ENCODE peak calls at places on chromosomes 13 and 19, in eight cellular contexts. One of them, this sample, is unnamed.

GRCh38 chr13:44267966-44268365 is 105.7 kb upstream of the SERP2 start:
- DNase-seq in foreskin fibroblast: peak; percentile 66
- DNase-seq in dorsolateral prefrontal cortex: no peak
- DNase-seq in lung: no peak
- DNase-seq in SJSA1: peak; percentile 32
- DNase-seq in pancreas: no peak
- DNase-seq in tibial nerve: no peak
- DNase-seq in AG10803: peak; percentile 91
- DNase-seq in this sample: peak; percentile 36

GRCh38 chr19:2636897-2637683 is 65.4 kb downstream of the GNG7 start:
- DNase-seq in foreskin fibroblast: peak; percentile 74
- DNase-seq in dorsolateral prefrontal cortex: peak; percentile 68
- DNase-seq in lung: peak; percentile 74
- DNase-seq in SJSA1: peak; percentile 37
- DNase-seq in pancreas: peak; percentile 72
- DNase-seq in tibial nerve: peak; percentile 57
- DNase-seq in AG10803: peak; percentile 27
- DNase-seq in this sample: no peak

GRCh38 chr13:42707003-42707402 is 74.4 kb upstream of the FAM216B start:
- DNase-seq in foreskin fibroblast: peak; percentile 41
- DNase-seq in dorsolateral prefrontal cortex: no peak
- DNase-seq in lung: no peak
- DNase-seq in SJSA1: no peak
- DNase-seq in pancreas: no peak
- DNase-seq in tibial nerve: no peak
- DNase-seq in AG10803: peak; percentile 48
- DNase-seq in this sample: no peak

GRCh38 chr19:2290441-2291184 is 8.6 kb upstream of the PEAK3 start:
- DNase-seq in foreskin fibroblast: peak; percentile 28
- DNase-seq in dorsolateral prefrontal cortex: no peak
- DNase-seq in lung: no peak
- DNase-seq in SJSA1: no peak
- DNase-seq in pancreas: no peak
- DNase-seq in tibial nerve: no peak
- DNase-seq in AG10803: no peak
- DNase-seq in this sample: no peak

GRCh38 chr13:107202371-107203023 is 634.6 kb upstream of the ARGLU1 start:
- DNase-seq in foreskin fibroblast: no peak
- DNase-seq in dorsolateral prefrontal cortex: no peak
- DNase-seq in lung: peak; percentile 37
- DNase-seq in SJSA1: no peak
- DNase-seq in pancreas: no peak
- DNase-seq in tibial nerve: no peak
- DNase-seq in AG10803: peak; percentile 7
- DNase-seq in this sample: no peak

GRCh38 chr13:33454844-33455256 is 169.3 kb upstream of the STARD13 start:
- DNase-seq in foreskin fibroblast: peak; percentile 86
- DNase-seq in dorsolateral prefrontal cortex: no peak
- DNase-seq in lung: no peak
- DNase-seq in SJSA1: no peak
- DNase-seq in pancreas: no peak
- DNase-seq in tibial nerve: no peak
- DNase-seq in AG10803: peak; percentile 93
- DNase-seq in this sample: no peak

GRCh38 chr19:38193445-38193844 is 30.6 kb downstream of the DPF1 start:
- DNase-seq in foreskin fibroblast: no peak
- DNase-seq in dorsolateral prefrontal cortex: no peak
- DNase-seq in lung: no peak
- DNase-seq in SJSA1: no peak
- DNase-seq in pancreas: no peak
- DNase-seq in tibial nerve: no peak
- DNase-seq in AG10803: no peak
- DNase-seq in this sample: no peak

GRCh38 chr13:29457299-29457698 is 138.2 kb downstream of the SLC7A1 start:
- DNase-seq in foreskin fibroblast: peak; percentile 84
- DNase-seq in dorsolateral prefrontal cortex: no peak
- DNase-seq in lung: no peak
- DNase-seq in SJSA1: peak; percentile 83
- DNase-seq in pancreas: no peak
- DNase-seq in tibial nerve: no peak
- DNase-seq in AG10803: peak; percentile 92
- DNase-seq in this sample: no peak

GRCh38 chr19:19074172-19074905 is 10.5 kb downstream of the SLC25A42 start:
- DNase-seq in foreskin fibroblast: peak; percentile 16
- DNase-seq in dorsolateral prefrontal cortex: no peak
- DNase-seq in lung: no peak
- DNase-seq in SJSA1: no peak
- DNase-seq in pancreas: no peak
- DNase-seq in tibial nerve: no peak
- DNase-seq in AG10803: no peak
- DNase-seq in this sample: no peak

GRCh38 chr13:98717256-98717655 is 35.2 kb downstream of the SLC15A1 start:
- DNase-seq in foreskin fibroblast: no peak
- DNase-seq in dorsolateral prefrontal cortex: no peak
- DNase-seq in lung: no peak
- DNase-seq in SJSA1: no peak
- DNase-seq in pancreas: no peak
- DNase-seq in tibial nerve: no peak
- DNase-seq in AG10803: no peak
- DNase-seq in this sample: no peak

GRCh38 chr19:52221831-52222375 is 32.1 kb downstream of the PPP2R1A start:
- DNase-seq in foreskin fibroblast: peak; percentile 42
- DNase-seq in dorsolateral prefrontal cortex: no peak
- DNase-seq in lung: no peak
- DNase-seq in SJSA1: no peak
- DNase-seq in pancreas: no peak
- DNase-seq in tibial nerve: no peak
- DNase-seq in AG10803: no peak
- DNase-seq in this sample: no peak

GRCh38 chr19:11538232-11539036 is at the start of gene CNN1:
- DNase-seq in foreskin fibroblast: peak; percentile 73
- DNase-seq in dorsolateral prefrontal cortex: no peak
- DNase-seq in lung: no peak
- DNase-seq in SJSA1: peak; percentile 74
- DNase-seq in pancreas: no peak
- DNase-seq in tibial nerve: peak; percentile 13
- DNase-seq in AG10803: peak; percentile 76
- DNase-seq in this sample: peak; percentile 74

DNA sequence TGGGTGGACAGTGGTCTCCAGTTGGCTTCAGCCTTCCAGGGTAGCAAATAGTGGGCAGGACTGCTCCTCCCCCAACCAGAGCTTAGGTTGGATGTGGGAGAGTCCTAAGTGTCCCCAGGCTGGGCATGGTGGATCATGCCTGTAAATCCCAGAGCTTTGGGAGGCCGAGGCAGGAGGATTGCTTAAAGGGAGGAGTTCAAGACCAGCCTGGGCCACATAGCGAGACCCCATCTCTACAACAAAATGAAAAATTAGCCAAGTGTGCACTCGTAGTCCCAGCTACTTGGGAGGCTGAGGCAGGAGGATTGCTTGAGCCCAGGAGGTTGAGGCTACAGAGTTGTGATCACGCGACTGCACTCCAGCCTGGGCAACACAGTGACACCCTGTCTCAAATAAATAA is 7.4 kb downstream of the RRAS start:
- DNase-seq in foreskin fibroblast: no peak
- DNase-seq in dorsolateral prefrontal cortex: no peak
- DNase-seq in lung: no peak
- DNase-seq in SJSA1: no peak
- DNase-seq in pancreas: no peak
- DNase-seq in tibial nerve: no peak
- DNase-seq in AG10803: no peak
- DNase-seq in this sample: no peak
- H3K4me3 ChIP-seq in foreskin fibroblast: no peak overlapping the region
- H3K4me3 ChIP-seq in dorsolateral prefrontal cortex: no peak overlapping the region
- H3K4me3 ChIP-seq in lung: no peak overlapping the region
- H3K4me3 ChIP-seq in SJSA1: no peak overlapping the region
- H3K4me3 ChIP-seq in pancreas: no peak overlapping the region
- H3K4me3 ChIP-seq in tibial nerve: no peak overlapping the region
- H3K4me3 ChIP-seq in AG10803: no peak overlapping the region
- H3K4me3 ChIP-seq in this sample: no peak overlapping the region

DNA sequence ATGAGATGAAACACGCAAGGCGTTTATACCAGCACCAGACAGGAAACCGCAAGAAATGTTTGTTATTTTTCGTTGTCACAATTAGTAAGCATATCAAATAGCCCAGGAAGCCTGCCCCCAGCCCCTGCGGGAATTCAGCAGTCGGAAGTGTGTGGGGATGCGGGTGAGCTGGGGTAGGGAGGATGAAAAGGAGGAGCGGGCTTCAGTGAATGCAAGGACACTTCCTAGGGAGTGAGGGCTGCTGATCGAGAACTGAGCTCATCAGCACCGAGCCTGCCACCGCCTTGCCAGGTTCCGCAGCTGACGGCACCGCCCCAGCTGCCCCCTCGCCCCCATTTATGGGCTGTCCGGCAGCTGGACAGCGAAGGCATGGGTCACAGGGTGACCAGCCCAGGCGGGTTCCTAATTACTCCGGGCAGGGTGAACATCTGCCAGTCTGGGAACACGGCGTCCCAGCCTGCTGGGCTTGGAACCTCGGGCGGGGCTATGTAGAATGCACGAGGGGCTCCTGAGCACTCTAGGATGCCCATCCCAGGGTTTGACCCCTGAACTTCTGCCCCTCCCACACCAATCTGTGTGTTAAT is 1.6 kb upstream of the BEST2 start:
- DNase-seq in foreskin fibroblast: peak; percentile 24
- DNase-seq in dorsolateral prefrontal cortex: no peak
- DNase-seq in lung: no peak
- DNase-seq in SJSA1: peak; percentile 33
- DNase-seq in pancreas: no peak
- DNase-seq in tibial nerve: no peak
- DNase-seq in AG10803: no peak
- DNase-seq in this sample: no peak
- H3K4me3 ChIP-seq in foreskin fibroblast: no peak overlapping the region
- H3K4me3 ChIP-seq in dorsolateral prefrontal cortex: no peak overlapping the region
- H3K4me3 ChIP-seq in lung: no peak overlapping the region
- H3K4me3 ChIP-seq in SJSA1: no peak overlapping the region
- H3K4me3 ChIP-seq in pancreas: no peak overlapping the region
- H3K4me3 ChIP-seq in tibial nerve: no peak overlapping the region
- H3K4me3 ChIP-seq in AG10803: no peak overlapping the region
- H3K4me3 ChIP-seq in this sample: no peak overlapping the region

GRCh38 chr19:41324921-41325639 is 15.1 kb downstream of the CCDC97 start:
- DNase-seq in foreskin fibroblast: peak; percentile 77
- DNase-seq in dorsolateral prefrontal cortex: peak; percentile 18
- DNase-seq in lung: no peak
- DNase-seq in SJSA1: peak; percentile 93
- DNase-seq in pancreas: peak; percentile 70
- DNase-seq in tibial nerve: no peak
- DNase-seq in AG10803: peak; percentile 78
- DNase-seq in this sample: no peak
- H3K4me3 ChIP-seq in foreskin fibroblast: no peak overlapping the region
- H3K4me3 ChIP-seq in dorsolateral prefrontal cortex: peak overlapping the region; percentile 49
- H3K4me3 ChIP-seq in lung: no peak overlapping the region
- H3K4me3 ChIP-seq in SJSA1: no peak overlapping the region
- H3K4me3 ChIP-seq in pancreas: peak overlapping the region; percentile 48
- H3K4me3 ChIP-seq in tibial nerve: no peak overlapping the region
- H3K4me3 ChIP-seq in AG10803: peak overlapping the region; percentile 38
- H3K4me3 ChIP-seq in this sample: peak overlapping the region; percentile 12

DNA sequence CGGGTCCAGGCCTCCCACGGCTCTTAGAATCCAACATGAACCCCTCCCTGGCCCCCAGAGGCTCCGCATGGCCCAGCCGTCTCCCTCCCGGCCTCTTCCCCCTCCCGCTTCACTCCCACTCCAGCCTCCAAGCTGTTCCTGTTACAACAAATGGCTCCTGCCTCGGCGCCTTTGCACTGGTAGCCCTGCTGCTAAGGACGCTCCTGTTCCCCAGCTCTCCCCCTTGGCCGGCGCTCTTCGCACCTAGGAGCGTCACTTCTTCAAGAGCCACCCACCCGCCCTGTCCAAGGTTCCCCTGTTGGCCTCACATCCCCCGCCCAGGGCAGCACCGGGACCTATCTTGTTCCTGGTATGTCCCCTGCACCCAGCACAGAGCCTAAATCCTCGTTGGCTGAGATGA is 9.4 kb downstream of the CCDC124 start:
- DNase-seq in foreskin fibroblast: no peak
- DNase-seq in dorsolateral prefrontal cortex: no peak
- DNase-seq in lung: no peak
- DNase-seq in SJSA1: no peak
- DNase-seq in pancreas: no peak
- DNase-seq in tibial nerve: no peak
- DNase-seq in AG10803: no peak
- DNase-seq in this sample: no peak
- H3K4me3 ChIP-seq in foreskin fibroblast: no peak overlapping the region
- H3K4me3 ChIP-seq in dorsolateral prefrontal cortex: no peak overlapping the region
- H3K4me3 ChIP-seq in lung: no peak overlapping the region
- H3K4me3 ChIP-seq in SJSA1: no peak overlapping the region
- H3K4me3 ChIP-seq in pancreas: no peak overlapping the region
- H3K4me3 ChIP-seq in tibial nerve: no peak overlapping the region
- H3K4me3 ChIP-seq in AG10803: no peak overlapping the region
- H3K4me3 ChIP-seq in this sample: no peak overlapping the region

GRCh38 chr19:48398329-48399235 is 5.1 kb downstream of the GRIN2D start:
- DNase-seq in foreskin fibroblast: peak; percentile 96
- DNase-seq in dorsolateral prefrontal cortex: no peak
- DNase-seq in lung: peak; percentile 77
- DNase-seq in SJSA1: no peak
- DNase-seq in pancreas: peak; percentile 75
- DNase-seq in tibial nerve: peak; percentile 62
- DNase-seq in AG10803: peak; percentile 84
- DNase-seq in this sample: no peak
- H3K4me3 ChIP-seq in foreskin fibroblast: peak overlapping the region; percentile 49
- H3K4me3 ChIP-seq in dorsolateral prefrontal cortex: peak overlapping the region; percentile 35
- H3K4me3 ChIP-seq in lung: peak overlapping the region; percentile 44
- H3K4me3 ChIP-seq in SJSA1: peak overlapping the region; percentile 35
- H3K4me3 ChIP-seq in pancreas: peak overlapping the region; percentile 35
- H3K4me3 ChIP-seq in tibial nerve: peak overlapping the region; percentile 32
- H3K4me3 ChIP-seq in AG10803: peak overlapping the region; percentile 68
- H3K4me3 ChIP-seq in this sample: peak overlapping the region; percentile 53

GRCh38 chr19:39434123-39435076 is 1.3 kb downstream of the RPS16 start:
- DNase-seq in foreskin fibroblast: no peak
- DNase-seq in dorsolateral prefrontal cortex: no peak
- DNase-seq in lung: no peak
- DNase-seq in SJSA1: no peak
- DNase-seq in pancreas: no peak
- DNase-seq in tibial nerve: no peak
- DNase-seq in AG10803: peak; percentile 16
- DNase-seq in this sample: no peak
- H3K4me3 ChIP-seq in foreskin fibroblast: peak overlapping the region; percentile 94
- H3K4me3 ChIP-seq in dorsolateral prefrontal cortex: peak overlapping the region; percentile 85
- H3K4me3 ChIP-seq in lung: peak overlapping the region; percentile 92
- H3K4me3 ChIP-seq in SJSA1: peak overlapping the region; percentile 75
- H3K4me3 ChIP-seq in pancreas: peak overlapping the region; percentile 95
- H3K4me3 ChIP-seq in tibial nerve: peak overlapping the region; percentile 71
- H3K4me3 ChIP-seq in AG10803: peak overlapping the region; percentile 99
- H3K4me3 ChIP-seq in this sample: peak overlapping the region; percentile 99